ENCODE peak calls at places on chromosome 15, in four cellular contexts. A is HEK293T; H is effector CD4-positive, alpha-beta T cell; R is lung. L is an unnamed sample.

GRCh38 chr15:47376190-47376589 is 341.1 kb upstream of the SEMA6D start:
- DNase-seq in A (no peak), H (no peak), R (no peak), L (no peak)

GRCh38 chr15:85026304-85027032 is 44.8 kb downstream of the PDE8A start:
- DNase-seq in A (no peak), H (no peak), R (no peak), L (no peak)

GRCh38 chr15:80554526-80554925 is 140.6 kb upstream of the ABHD17C start:
- DNase-seq in A (no peak), H (no peak), R (no peak), L (no peak)

GRCh38 chr15:68275165-68275746 is 2.3 kb upstream of the FEM1B start:
- DNase-seq in A (no peak), H (no peak), R (peak), L (no peak)

GRCh38 chr15:70308011-70308761 is 210.5 kb upstream of the TLE3 start:
- DNase-seq in A (no peak), H (no peak), R (no peak), L (no peak)

GRCh38 chr15:98484914-98485313 is 163.4 kb upstream of the IGF1R start:
- DNase-seq in A (no peak), H (no peak), R (no peak), L (no peak)

GRCh38 chr15:66294157-66294931 is 976 bp downstream of the DIS3L start:
- DNase-seq in A (peak), H (no peak), R (no peak), L (no peak)

GRCh38 chr15:55526559-55527036 is 18.6 kb upstream of the DNAAF4 start:
- DNase-seq in A (peak), H (no peak), R (no peak), L (no peak)

GRCh38 chr15:41483519-41483918 is 10.2 kb upstream of the ITPKA start:
- DNase-seq in A (no peak), H (no peak), R (no peak), L (no peak)

GRCh38 chr15:77568960-77569646 is 63.6 kb downstream of the LINGO1 start:
- DNase-seq in A (peak), H (no peak), R (peak), L (no peak)

GRCh38 chr15:90603893-90604292 is 74.2 kb downstream of the CRTC3 start:
- DNase-seq in A (no peak), H (peak), R (peak), L (no peak)

GRCh38 chr15:64452988-64453688 is 7.2 kb upstream of the ZNF609 start:
- DNase-seq in A (no peak), H (no peak), R (no peak), L (no peak)

GRCh38 chr15:65512807-65513416 is 4.6 kb downstream of the DPP8 start:
- DNase-seq in A (no peak), H (no peak), R (no peak), L (no peak)

GRCh38 chr15:84734794-84735479 is 13.5 kb upstream of the ZNF592 start:
- DNase-seq in A (peak), H (peak), R (peak), L (peak)

GRCh38 chr15:29668120-29668602 is 154.1 kb downstream of the TJP1 start:
- DNase-seq in A (peak), H (no peak), R (peak), L (peak)

GRCh38 chr15:93771429-93772020 is 459.8 kb upstream of the MCTP2 start:
- DNase-seq in A (no peak), H (no peak), R (no peak), L (no peak)

GRCh38 chr15:91271565-91272153 is 171.6 kb downstream of the SV2B start:
- DNase-seq in A (peak), H (peak), R (peak), L (peak)

GRCh38 chr15:77032647-77033416 is 37.9 kb downstream of the PSTPIP1 start:
- DNase-seq in A (no peak), H (no peak), R (no peak), L (no peak)